ENCODE peak calls at places on chromosome 16, in seven cellular contexts. Q is suprapubic skin, M is spleen, R is dorsolateral prefrontal cortex, W is mesothelial cell of epicardium, A is nephron progenitor cell, I is Panc1. T is an unnamed sample.

GRCh38 chr16:1330260-1330914 is 3.1 kb upstream of the BAIAP3 start:
- DNase-seq in W (no peak), Q (no peak), A (no peak), R (no peak), M (no peak), I (no peak), T (no peak)

GRCh38 chr16:17412221-17412620 is 58.5 kb downstream of the XYLT1 start:
- DNase-seq in W (no peak), A (no peak), I (no peak), M (no peak), Q (no peak), R (no peak), T (no peak)

GRCh38 chr16:49376206-49376605 is 2.6 kb downstream of the C16orf78 start:
- DNase-seq in A (no peak), Q (no peak), R (no peak), I (no peak), W (no peak), M (no peak), T (no peak)

GRCh38 chr16:28193530-28194423 is 18.0 kb downstream of the XPO6 start:
- DNase-seq in Q (no peak), M (no peak), A (no peak), W (no peak), R (no peak), I (no peak), T (no peak)

GRCh38 chr16:73240928-73241327 is 193.0 kb upstream of the ZFHX3 start:
- DNase-seq in I (no peak), A (no peak), M (no peak), W (no peak), R (no peak), Q (no peak), T (no peak)

GRCh38 chr16:11315499-11315898 is 29.8 kb upstream of the RMI2 start:
- DNase-seq in I (no peak), W (no peak), R (no peak), M (no peak), Q (no peak), A (peak; percentile 61), T (no peak)

GRCh38 chr16:50706250-50706649 is 12.8 kb downstream of the NOD2 start:
- DNase-seq in A (no peak), R (no peak), M (no peak), I (no peak), Q (no peak), W (no peak), T (no peak)

GRCh38 chr16:27285676-27286196 is 17.2 kb upstream of the NSMCE1 start:
- DNase-seq in W (no peak), I (no peak), M (no peak), R (no peak), A (no peak), Q (no peak), T (no peak)

GRCh38 chr16:77462894-77463293 is 28.1 kb upstream of the ADAMTS18 start:
- DNase-seq in W (no peak), Q (no peak), A (no peak), I (no peak), R (no peak), M (no peak), T (no peak)

GRCh38 chr16:524274-525011 is 3.1 kb upstream of the CAPN15 start:
- DNase-seq in M (no peak), R (no peak), Q (no peak), I (no peak), A (no peak), W (no peak), T (no peak)

GRCh38 chr16:35636831-35637230 is 2177.4 kb downstream of the TP53TG3F start:
- DNase-seq in I (no peak), M (no peak), Q (no peak), W (no peak), R (no peak), A (no peak), T (no peak)

GRCh38 chr16:63684702-63685101 is 1437.2 kb downstream of the CDH11 start:
- DNase-seq in I (no peak), Q (no peak), M (no peak), R (no peak), W (no peak), A (no peak), T (no peak)

GRCh38 chr16:83348991-83349390 is 458.8 kb upstream of the HSBP1 start:
- DNase-seq in Q (no peak), M (no peak), A (no peak), I (no peak), R (no peak), W (no peak), T (no peak)

GRCh38 chr16:55822280-55822810 is 10.6 kb downstream of the CES1 start:
- DNase-seq in A (no peak), R (no peak), I (no peak), Q (no peak), W (no peak), M (no peak), T (no peak)

GRCh38 chr16:10519929-10520868 is 60.2 kb downstream of the EMP2 start:
- DNase-seq in W (no peak), R (no peak), M (no peak), I (no peak), Q (no peak), A (no peak), T (no peak)

GRCh38 chr16:80518436-80518835 is 22.4 kb upstream of the DYNLRB2 start:
- DNase-seq in W (no peak), Q (no peak), M (no peak), R (no peak), I (no peak), A (no peak), T (no peak)

GRCh38 chr16:2428787-2429036 is 535 bp upstream of the CCNF start:
- DNase-seq in Q (no peak), M (no peak), A (no peak), R (no peak), I (no peak), W (no peak), T (peak; percentile 27)

GRCh38 chr16:2432286-2432685 is 3.0 kb downstream of the CCNF start:
- DNase-seq in W (no peak), M (peak; percentile 36), R (no peak), Q (no peak), A (no peak), I (no peak), T (no peak)

GRCh38 chr16:2428051-2428786 is 1.0 kb upstream of the CCNF start:
- DNase-seq in M (peak; percentile 87), A (peak; percentile 61), R (no peak), W (no peak), I (no peak), Q (no peak), T (no peak)

GRCh38 chr16:2429037-2429770 is at the start of gene CCNF:
- DNase-seq in A (peak; percentile 99), R (peak; percentile 98), I (peak; percentile 72), Q (peak; percentile 98), W (peak; percentile 99), M (peak; percentile 98), T (peak; percentile 91)

DNA sequence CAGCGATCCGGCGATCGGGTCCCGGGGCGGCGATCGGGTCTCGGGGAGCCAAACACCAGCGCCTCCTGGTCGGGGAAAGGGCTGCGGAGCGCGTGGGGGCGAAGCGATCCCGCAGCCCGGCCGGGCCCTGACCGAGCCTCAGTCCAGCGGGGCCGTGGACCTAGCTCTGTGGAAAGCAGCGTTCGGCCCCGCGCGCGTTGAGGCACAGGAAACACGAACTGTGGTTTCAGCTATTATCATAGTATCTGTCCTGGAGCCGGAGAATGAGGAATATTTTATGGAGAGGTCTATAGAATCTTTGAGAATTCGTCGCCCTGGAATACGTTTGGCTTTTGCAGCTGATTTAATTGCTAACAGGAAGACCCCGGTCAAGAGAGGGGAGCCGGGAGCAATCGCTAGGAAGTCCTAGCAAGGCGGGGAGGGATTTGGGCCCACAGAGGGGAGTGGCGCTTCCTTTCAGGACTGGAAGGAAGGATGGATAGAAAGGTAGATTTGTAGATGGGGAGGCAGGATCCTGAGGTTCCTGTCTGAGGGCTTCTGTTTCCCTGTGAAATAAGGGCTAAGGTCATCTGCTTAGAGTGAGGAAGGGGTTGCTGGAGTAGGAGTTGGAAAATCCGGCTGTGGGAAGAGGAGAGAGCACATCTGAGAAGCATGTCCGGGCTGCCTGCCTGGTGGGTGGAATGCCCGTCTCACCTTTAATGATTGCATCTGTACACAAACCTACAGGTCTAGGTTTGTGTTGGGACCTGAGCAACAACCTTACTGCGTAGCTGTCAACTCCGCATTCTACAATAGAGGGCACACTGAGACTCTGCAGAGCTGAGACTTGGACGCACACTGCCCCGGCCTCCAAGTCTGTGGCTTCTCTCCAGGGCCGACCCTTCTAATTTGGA is 770 bp downstream of the CCNF start:
- DNase-seq in W (no peak), A (peak; percentile 47), R (peak; percentile 29), M (peak; percentile 70), Q (no peak), I (no peak), T (no peak)
- TF ChIP-seq CTCF in W (no peak), A (no peak), R (no peak), M (no peak), Q (no peak), I (no peak), T (no peak)

GRCh38 chr16:67397812-67398545 is 4.7 kb upstream of the TPPP3 start:
- DNase-seq in R (no peak), A (no peak), Q (no peak), I (no peak), M (peak; percentile 72), W (no peak), T (no peak)
- TF ChIP-seq CTCF in R (no peak), A (no peak), Q (no peak), I (no peak), M (no peak), W (no peak), T (no peak)

GRCh38 chr16:4338125-4338582 is 13.0 kb downstream of the PAM16 start:
- DNase-seq in A (no peak), Q (no peak), M (no peak), I (no peak), R (no peak), W (no peak), T (no peak)
- TF ChIP-seq CTCF in A (no peak), Q (no peak), M (no peak), I (peak; percentile 72), R (no peak), W (no peak), T (no peak)

GRCh38 chr16:19212059-19212458 is 44.0 kb downstream of the SYT17 start:
- DNase-seq in Q (no peak), W (no peak), R (no peak), M (no peak), I (no peak), A (no peak), T (no peak)

GRCh38 chr16:19215705-19216104 is 47.7 kb downstream of the SYT17 start:
- DNase-seq in W (no peak), M (no peak), R (no peak), Q (no peak), I (no peak), A (no peak), T (no peak)

GRCh38 chr16:19210968-19211367 is 42.9 kb downstream of the SYT17 start:
- DNase-seq in I (no peak), Q (no peak), R (no peak), M (peak; percentile 77), W (no peak), A (no peak), T (no peak)

GRCh38 chr16:19210175-19210924 is 42.3 kb downstream of the SYT17 start:
- DNase-seq in A (no peak), M (no peak), I (no peak), Q (no peak), R (no peak), W (no peak), T (no peak)

DNA sequence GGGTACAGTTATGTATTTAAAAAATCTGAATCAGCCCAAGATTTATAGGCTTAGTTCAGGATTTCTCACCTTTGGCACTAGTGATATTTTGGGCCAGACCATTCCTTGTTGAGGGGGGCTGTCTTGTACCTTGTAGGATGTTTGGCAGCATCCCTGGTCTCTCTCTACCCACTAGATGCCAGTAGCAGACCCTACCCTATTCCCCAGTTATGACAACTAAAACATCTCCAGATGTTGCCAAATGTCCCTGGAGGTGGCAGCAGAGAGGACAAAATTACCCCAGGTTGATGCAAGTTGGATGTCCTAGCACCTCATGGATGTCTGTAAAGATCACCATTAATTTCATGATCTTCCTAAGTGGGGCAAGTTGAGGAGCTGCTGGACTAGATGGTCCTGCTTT is 45.8 kb downstream of the SYT17 start:
- DNase-seq in Q (no peak), R (no peak), M (no peak), I (no peak), W (no peak), A (no peak), T (no peak)
- TF ChIP-seq CTCF in Q (no peak), R (no peak), M (no peak), I (no peak), W (no peak), A (no peak), T (no peak)

T was measured in omental fat pad.